ENCODE peak calls at places on chromosomes 3 and 15, in ten cellular contexts. Y is NCI-H1694 treated with DMSO at 0.1 percent for 48 hours; A is fibroblast of pulmonary artery; F is iPS-NIHi11; R is aorta; L is stimulated activated CD4-positive, alpha-beta T cell treated with anti-CD3 and anti-CD28 coated beads, Interleukin-12 subunit alpha, Interleukin-12 subunit beta, amount 100 ng/mL, for 48 hours; M is fibroblast of mammary gland; E is germinal center; C is DMS 273 treated with DMSO at 0.1 percent for 48 hours; Q is stimulated activated CD8-positive, alpha-beta memory T cell treated with anti-CD3 and anti-CD28 coated beads, Interleukin-4, amount 100 ng/mL, for 1 hour. Z is an unnamed sample.

GRCh38 chr3:71784914-71785593 is at the start of gene PROK2:
- DNase-seq in Y (no peak), A (no peak), F (peak; percentile 57), R (no peak), L (peak; percentile 9), M (peak; percentile 1), E (peak; percentile 36), C (no peak), Q (no peak), Z (no peak)

GRCh38 chr3:197154-197855 is 742 bp downstream of the CHL1 start:
- DNase-seq in Y (no peak), A (no peak), F (peak; percentile 4), R (peak; percentile 41), L (no peak), M (no peak), E (peak; percentile 42), C (no peak), Q (no peak), Z (no peak)

GRCh38 chr3:30770387-30770786 is 124.1 kb downstream of the GADL1 start:
- DNase-seq in Y (no peak), A (peak; percentile 83), F (peak; percentile 23), R (peak; percentile 63), L (no peak), M (peak; percentile 95), E (no peak), C (no peak), Q (no peak), Z (peak; percentile 63)

GRCh38 chr3:55524565-55525244 is 37.6 kb upstream of the WNT5A start:
- DNase-seq in Y (no peak), A (peak; percentile 46), F (no peak), R (no peak), L (no peak), M (peak; percentile 69), E (no peak), C (no peak), Q (no peak), Z (peak; percentile 67)

GRCh38 chr3:148896062-148896461 is 31.0 kb downstream of the CPA3 start:
- DNase-seq in Y (no peak), A (no peak), F (no peak), R (no peak), L (no peak), M (no peak), E (no peak), C (no peak), Q (no peak), Z (no peak)

GRCh38 chr15:88028024-88028423 is 228.5 kb downstream of the NTRK3 start:
- DNase-seq in Y (peak; percentile 8), A (no peak), F (peak; percentile 20), R (peak; percentile 48), L (no peak), M (peak; percentile 1), E (no peak), C (no peak), Q (no peak), Z (no peak)

GRCh38 chr3:183728204-183728603 is 30.6 kb downstream of the YEATS2 start:
- DNase-seq in Y (no peak), A (no peak), F (no peak), R (no peak), L (no peak), M (no peak), E (no peak), C (no peak), Q (no peak), Z (no peak)

GRCh38 chr15:58077427-58077826 is 11.9 kb upstream of the ALDH1A2 start:
- DNase-seq in Y (peak; percentile 1), A (peak; percentile 25), F (peak; percentile 24), R (no peak), L (no peak), M (peak; percentile 16), E (no peak), C (no peak), Q (no peak), Z (no peak)

GRCh38 chr3:113873814-113874526 is 35.4 kb downstream of the GRAMD1C start:
- DNase-seq in Y (no peak), A (no peak), F (no peak), R (no peak), L (no peak), M (no peak), E (no peak), C (no peak), Q (no peak), Z (no peak)

Z was measured in NCI-H226.